ENCODE peak calls at places on chromosomes 7 and 10, in seven cellular contexts. O is transverse colon, B is heart left ventricle, Q is prostate gland, V is testis, G is spleen, R is stomach. J is an unnamed sample. For H3K4me1, the result is how much of the 10 kb centered on the place peaks cover.

GRCh38 chr7:2566348-2566889 is 7.6 kb downstream of the IQCE start:
- DNase-seq in Q (no peak), R (no peak), G (peak), O (no peak), V (no peak), B (no peak), J (no peak)

GRCh38 chr10:110642980-110643655 is 1.0 kb upstream of the RBM20 start:
- DNase-seq in O (no peak), Q (no peak), B (no peak), R (no peak), V (peak), G (no peak), J (no peak)

GRCh38 chr10:68989317-68989990 is 851 bp downstream of the KIFBP start:
- DNase-seq in O (no peak), Q (no peak), R (no peak), B (no peak), G (no peak), V (no peak), J (no peak)

GRCh38 chr7:17989546-17989945 is 38.1 kb downstream of the PRPS1L1 start:
- DNase-seq in G (no peak), R (no peak), V (no peak), O (peak), Q (no peak), B (no peak), J (no peak)

GRCh38 chr10:6052247-6053221 is 9.6 kb downstream of the IL2RA start:
- DNase-seq in R (peak), B (peak), Q (no peak), G (peak), V (no peak), O (peak), J (no peak)

GRCh38 chr7:102991077-102991539 is 78.3 kb downstream of the LRRC17 start:
- DNase-seq in V (no peak), B (no peak), O (no peak), Q (no peak), G (no peak), R (no peak), J (no peak)

GRCh38 chr7:135775230-135775629 is 26.6 kb upstream of the FAM180A start:
- DNase-seq in Q (no peak), G (no peak), O (no peak), V (no peak), B (no peak), R (no peak), J (no peak)

GRCh38 chr7:44920119-44920518 is 34.8 kb upstream of the PURB start:
- DNase-seq in Q (no peak), G (no peak), V (no peak), B (no peak), R (no peak), O (no peak), J (no peak)

GRCh38 chr7:38801786-38802185 is 107.2 kb downstream of the VPS41 start:
- DNase-seq in B (no peak), G (no peak), V (no peak), Q (no peak), O (no peak), R (no peak), J (no peak)

DNA sequence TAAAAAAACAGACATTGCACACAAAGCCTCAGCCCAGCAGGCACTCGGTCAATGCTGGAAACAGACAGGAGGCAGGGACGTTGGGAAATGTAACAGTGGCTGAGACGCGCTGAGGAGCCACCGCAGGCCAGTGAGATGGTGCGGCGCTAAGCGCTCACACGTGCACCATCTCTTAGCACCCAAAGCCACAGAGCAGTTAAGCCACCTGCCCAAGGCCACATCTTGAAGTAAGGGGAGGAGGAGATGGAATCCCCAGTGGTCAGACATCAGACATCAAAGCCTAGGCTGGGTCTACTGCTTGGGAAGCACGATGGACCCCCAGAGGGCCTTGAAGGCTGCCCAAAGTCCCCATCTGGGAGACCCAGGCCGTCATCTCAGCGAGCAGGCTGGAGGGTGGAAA is 15.6 kb downstream of the LAT2 start:
- DNase-seq in R (no peak), G (no peak), Q (no peak), V (no peak), B (no peak), O (no peak), J (no peak)
- TF ChIP-seq POLR2A in R (no peak), G (no peak), Q (no peak), V (no peak), B (no peak), O (no peak), J (no peak)

GRCh38 chr10:11610151-11610854 is 1.1 kb downstream of the USP6NL start:
- DNase-seq in O (no peak), Q (no peak), G (no peak), B (no peak), V (no peak), R (no peak), J (no peak)
- H3K27ac ChIP-seq in O (peak), Q (peak), G (peak), B (peak), V (peak), R (peak), J (peak)

GRCh38 chr10:17366705-17367104 is 87.7 kb downstream of the ST8SIA6 start:
- DNase-seq in R (no peak), O (no peak), Q (no peak), V (no peak), G (no peak), B (no peak), J (no peak)
- H3K4me1 ChIP-seq in R (under half), O (under half), Q (under half), V (under half), G (under half), B (under half), J (under half)

GRCh38 chr10:114499120-114499519 is 94.8 kb upstream of the AFAP1L2 start:
- DNase-seq in O (no peak), G (no peak), B (no peak), Q (no peak), V (no peak), R (no peak), J (no peak)

GRCh38 chr10:114498413-114499111 is 94.3 kb upstream of the AFAP1L2 start:
- DNase-seq in Q (no peak), G (no peak), B (no peak), R (no peak), O (no peak), V (no peak), J (no peak)

GRCh38 chr10:114500643-114501042 is 96.3 kb upstream of the AFAP1L2 start:
- DNase-seq in R (no peak), B (no peak), Q (no peak), O (no peak), G (no peak), V (no peak), J (no peak)

GRCh38 chr10:114501650-114502049 is 97.3 kb upstream of the AFAP1L2 start:
- DNase-seq in G (no peak), B (no peak), O (no peak), R (no peak), V (no peak), Q (no peak), J (no peak)

DNA sequence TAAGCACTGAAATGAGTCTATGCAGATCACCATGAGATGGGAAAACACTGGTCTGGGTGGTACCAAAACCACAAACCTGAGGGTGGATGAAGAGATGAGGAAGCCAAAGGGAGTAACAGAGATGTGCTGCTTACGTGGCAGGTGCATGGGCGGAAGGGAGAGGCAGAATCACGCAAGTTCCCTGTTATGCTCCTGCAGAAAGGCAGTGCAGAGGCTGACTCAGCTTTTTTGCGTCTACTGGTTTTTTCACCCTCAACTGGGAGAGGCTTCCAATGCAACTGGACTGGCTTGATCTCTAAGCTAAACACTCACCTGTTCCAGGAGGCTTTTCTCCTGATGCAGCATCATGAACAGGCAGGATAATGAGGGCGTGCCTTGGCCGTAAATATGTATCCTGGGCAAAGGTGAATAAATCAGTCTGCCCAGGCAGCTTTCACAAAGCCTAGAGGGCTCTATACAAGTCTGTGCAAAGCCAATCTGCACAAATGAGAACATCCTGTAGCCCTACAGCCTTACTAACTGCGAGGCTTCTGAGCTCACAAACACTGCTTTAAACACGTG is 95.4 kb upstream of the AFAP1L2 start:
- DNase-seq in V (no peak), O (peak), Q (peak), B (no peak), G (peak), R (peak), J (no peak)
- TF ChIP-seq POLR2A in V (no peak), O (peak), Q (no peak), B (no peak), G (no peak), R (no peak), J (no peak)

DNA sequence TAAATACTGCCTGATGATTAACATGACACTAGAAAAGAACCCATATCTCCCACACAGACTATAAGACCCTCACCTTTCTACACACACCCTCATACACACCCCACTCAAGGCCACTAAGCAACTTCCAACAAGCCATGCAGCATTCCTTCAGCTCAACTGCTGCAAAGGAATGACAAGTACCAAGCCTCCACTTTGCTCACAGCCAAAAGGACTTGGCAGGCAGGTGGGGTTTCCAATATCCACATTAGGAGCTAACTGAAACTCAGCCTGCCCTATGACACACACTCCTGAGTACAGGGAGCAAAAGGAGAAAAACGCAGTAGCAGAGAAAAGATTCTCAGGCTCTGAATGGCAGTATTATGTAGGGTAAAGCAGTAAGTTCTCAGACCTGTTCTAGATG is 13.4 kb downstream of the USP54 start:
- DNase-seq in G (no peak), O (peak), R (peak), Q (peak), V (peak), B (peak), J (peak)
- H3K27ac ChIP-seq in G (no peak), O (peak), R (peak), Q (peak), V (peak), B (peak), J (no peak)

DNA sequence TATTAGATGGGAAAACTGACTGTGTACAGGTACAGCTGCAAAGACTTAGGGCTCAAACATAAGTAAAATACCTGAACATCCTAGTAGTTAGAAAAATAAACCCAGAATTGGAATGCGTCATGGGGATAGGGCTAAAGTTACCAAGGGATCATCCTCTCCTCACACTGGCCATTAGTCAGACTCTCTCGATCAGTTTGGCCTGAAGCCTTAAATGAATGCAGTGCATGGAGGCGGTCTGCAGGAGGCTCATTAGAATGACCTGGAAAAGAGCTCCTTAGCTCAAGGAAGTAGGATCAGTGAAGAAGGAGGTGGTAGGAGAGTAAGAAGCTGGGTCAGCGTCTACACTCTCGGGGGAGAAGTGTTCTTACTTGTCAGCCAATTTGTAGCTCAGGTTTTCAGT is 35.3 kb downstream of the DENND2A start:
- DNase-seq in B (no peak), G (no peak), V (no peak), Q (no peak), O (no peak), R (no peak), J (no peak)
- H3K4me1 ChIP-seq in B (under half), G (under half), V (under half), Q (under half), O (under half), R (under half), J (under half)

GRCh38 chr10:16944081-16944922 is 127.1 kb upstream of the RSU1 start:
- DNase-seq in B (no peak), O (no peak), G (no peak), V (no peak), Q (no peak), R (no peak), J (no peak)

GRCh38 chr10:16941067-16941466 is 123.8 kb upstream of the RSU1 start:
- DNase-seq in V (no peak), B (no peak), R (no peak), Q (no peak), O (no peak), G (no peak), J (no peak)

GRCh38 chr10:16943301-16944080 is 126.3 kb upstream of the RSU1 start:
- DNase-seq in O (no peak), V (no peak), B (no peak), R (no peak), G (no peak), Q (no peak), J (no peak)

GRCh38 chr10:16941865-16942264 is 124.6 kb upstream of the RSU1 start:
- DNase-seq in R (no peak), V (no peak), O (no peak), Q (no peak), G (no peak), B (no peak), J (no peak)

GRCh38 chr10:16942361-16943078 is 125.3 kb upstream of the RSU1 start:
- DNase-seq in B (no peak), Q (no peak), V (no peak), O (no peak), R (no peak), G (no peak), J (no peak)
- TF ChIP-seq POLR2A in B (no peak), Q (no peak), V (no peak), O (no peak), R (no peak), G (no peak), J (no peak)

GRCh38 chr7:27922907-27923306 is 182.9 kb downstream of the TAX1BP1 start:
- DNase-seq in B (no peak), Q (no peak), V (no peak), O (no peak), R (no peak), G (no peak), J (no peak)
- H3K27ac ChIP-seq in B (peak), Q (no peak), V (no peak), O (peak), R (no peak), G (no peak), J (no peak)